ENCODE peak calls at places on chromosomes 12 and 14, in four cellular contexts. V, I, F and A are unnamed samples.

GRCh38 chr14:36238666-36239363 is 62.3 kb upstream of the PTCSC3 start:
- DNase-seq in V (peak; percentile 23), I (no peak), F (peak; percentile 46), A (peak; percentile 67)

GRCh38 chr12:3933074-3933818 is 60.0 kb upstream of the PARP11 start:
- DNase-seq in F (no peak), I (no peak), V (no peak), A (no peak)

GRCh38 chr14:91873476-91874265 is 6.3 kb upstream of the TC2N start:
- DNase-seq in V (no peak), I (no peak), F (no peak), A (no peak)

GRCh38 chr12:15393037-15393436 is 70.7 kb downstream of the PTPRO start:
- DNase-seq in V (no peak), F (no peak), I (no peak), A (peak; percentile 9)

GRCh38 chr14:67815573-67816235 is 686 bp downstream of the ZFYVE26 start:
- DNase-seq in V (no peak), I (no peak), F (no peak), A (peak; percentile 47)

GRCh38 chr12:87667378-87667777 is 361.8 kb downstream of the C12orf50 start:
- DNase-seq in V (no peak), F (no peak), I (no peak), A (no peak)

GRCh38 chr14:23183479-23183878 is at the start of gene SLC7A8:
- DNase-seq in V (no peak), I (peak; percentile 58), F (peak; percentile 44), A (no peak)

GRCh38 chr12:20931894-20932293 is 121.4 kb downstream of the SLCO1B3 start:
- DNase-seq in I (no peak), V (no peak), F (no peak), A (no peak)

GRCh38 chr12:32864731-32865130 is 31.8 kb downstream of the PKP2 start:
- DNase-seq in F (no peak), V (no peak), I (no peak), A (no peak)

GRCh38 chr14:64421166-64421565 is 33.0 kb downstream of the MTHFD1 start:
- DNase-seq in V (no peak), I (no peak), F (no peak), A (no peak)

GRCh38 chr12:122304924-122305323 is 38.6 kb upstream of the VPS33A start:
- DNase-seq in I (no peak), V (no peak), F (no peak), A (no peak)

GRCh38 chr12:9367828-9368227 is 159.6 kb upstream of the PZP start:
- DNase-seq in F (no peak), V (no peak), I (no peak), A (no peak)

GRCh38 chr12:76158518-76159321 is 74.2 kb upstream of the NAP1L1 start:
- DNase-seq in V (peak; percentile 21), I (peak; percentile 50), F (peak; percentile 39), A (peak; percentile 70)

GRCh38 chr14:68927089-68927488 is 52.0 kb downstream of the ACTN1 start:
- DNase-seq in F (no peak), V (no peak), I (no peak), A (no peak)

GRCh38 chr12:6323340-6323994 is 13.0 kb downstream of the PLEKHG6 start:
- DNase-seq in I (no peak), V (peak; percentile 79), F (peak; percentile 58), A (peak; percentile 88)

GRCh38 chr12:124018526-124018925 is 45.5 kb downstream of the ZNF664 start:
- DNase-seq in I (no peak), F (no peak), V (no peak), A (no peak)

GRCh38 chr14:105275267-105275946 is 25.4 kb downstream of the BRF1 start:
- DNase-seq in F (no peak), V (peak; percentile 18), I (no peak), A (no peak)

GRCh38 chr14:105337433-105337832 is 22.9 kb downstream of the PACS2 start:
- DNase-seq in F (no peak), V (no peak), I (no peak), A (no peak)

GRCh38 chr12:27573972-27574371 is 50.0 kb downstream of the PPFIBP1 start:
- DNase-seq in F (no peak), I (no peak), V (peak; percentile 63), A (no peak)

DNA sequence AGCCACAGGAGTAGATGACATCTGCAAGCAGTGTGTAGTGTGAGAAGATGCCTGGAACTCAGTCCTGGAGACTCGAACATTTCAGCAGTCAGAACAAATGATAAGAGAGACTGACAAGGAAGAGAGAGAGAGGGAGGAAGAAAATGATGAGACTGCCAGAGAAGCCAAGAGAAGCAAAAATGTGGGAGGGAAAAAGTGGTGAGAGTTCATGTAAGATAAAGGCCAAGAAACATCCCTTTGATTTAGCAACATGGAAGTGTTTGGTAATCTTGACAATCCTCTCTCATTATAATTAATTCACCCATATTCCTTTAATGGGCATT is 42.6 kb downstream of the LIMA1 start:
- DNase-seq in F (no peak), I (no peak), V (no peak), A (no peak)
- H3K27ac ChIP-seq in F (no peak overlapping the region), I (no peak overlapping the region), V (no peak overlapping the region), A (no peak overlapping the region)

GRCh38 chr12:62714409-62715075 is 220.4 kb downstream of the PPM1H start:
- DNase-seq in V (no peak), I (no peak), F (no peak), A (no peak)
- H3K27ac ChIP-seq in V (no peak overlapping the region), I (peak overlapping the region; percentile 85), F (no peak overlapping the region), A (no peak overlapping the region)

GRCh38 chr12:106769546-106769945 is 4.9 kb upstream of the RIC8B start:
- DNase-seq in V (no peak), I (no peak), F (no peak), A (no peak)
- H3K27ac ChIP-seq in V (no peak overlapping the region), I (no peak overlapping the region), F (no peak overlapping the region), A (no peak overlapping the region)

DNA sequence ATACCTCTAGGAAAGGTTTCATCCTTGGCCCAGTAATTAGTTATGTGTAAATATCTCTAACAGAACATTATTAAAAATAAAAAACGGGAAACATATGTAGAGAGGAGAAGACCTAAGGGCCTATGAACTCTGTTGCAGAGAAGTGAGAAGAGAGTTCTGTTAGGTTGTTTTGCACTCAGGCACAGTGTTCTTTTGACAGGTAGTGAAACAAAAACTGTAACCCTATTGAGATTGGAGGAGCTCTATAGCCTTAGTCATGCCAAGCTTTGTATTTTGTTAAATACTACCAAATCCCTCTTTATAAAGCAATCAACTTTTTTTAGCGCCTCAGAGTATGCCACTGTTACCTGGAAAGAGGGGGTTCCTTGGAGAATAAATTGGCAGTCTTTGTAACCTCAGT is 77.6 kb downstream of the CNTN1 start:
- DNase-seq in V (no peak), F (no peak), I (no peak), A (no peak)
- H3K27ac ChIP-seq in V (no peak overlapping the region), F (no peak overlapping the region), I (no peak overlapping the region), A (no peak overlapping the region)

GRCh38 chr12:108633081-108633533 is 587 bp downstream of the SELPLG start:
- DNase-seq in V (no peak), F (no peak), I (no peak), A (no peak)

GRCh38 chr12:108629824-108630476 is 3.7 kb downstream of the SELPLG start:
- DNase-seq in F (peak; percentile 54), V (no peak), I (no peak), A (peak; percentile 88)

GRCh38 chr12:108627134-108627920 is 6.4 kb downstream of the SELPLG start:
- DNase-seq in V (no peak), I (no peak), F (no peak), A (no peak)

GRCh38 chr12:108630481-108631207 is 3.0 kb downstream of the SELPLG start:
- DNase-seq in V (no peak), F (no peak), I (no peak), A (peak; percentile 91)

GRCh38 chr12:108629156-108629555 is 4.5 kb downstream of the SELPLG start:
- DNase-seq in V (no peak), F (no peak), I (no peak), A (no peak)
- H3K27ac ChIP-seq in V (peak overlapping the region; percentile 91), F (no peak overlapping the region), I (peak overlapping the region; percentile 12), A (peak overlapping the region; percentile 78)

GRCh38 chr14:71665157-71665556 is 267.1 kb upstream of the RGS6 start:
- DNase-seq in F (no peak), V (no peak), I (no peak), A (peak; percentile 38)
- H3K27ac ChIP-seq in F (no peak overlapping the region), V (no peak overlapping the region), I (no peak overlapping the region), A (no peak overlapping the region)